ENCODE peak calls at places on chromosomes 5 and 9, in nine cellular contexts. W is cortex of kidney; C is psoas muscle; L is frontal cortex; T is Ammon's horn; J is GM12865; S is activated T-cell treated with anti-CD3 and anti-CD28 coated beads, Interleukin-2, amount 50 U/mL, for 72 hours; H is activated CD4-positive, alpha-beta T cell treated with anti-CD3 and anti-CD28 coated beads, Interleukin-2, amount 10 ng/mL, durations not matched to agents 7 days and 5 days; M is dermis blood vessel endothelial cell. E is an unnamed sample.
A peak's percentile ranks its signal among the peaks of the same experiment; 100 is the strongest.

GRCh38 chr9:94110821-94111252 is 26.6 kb downstream of the PTPDC1 start:
- DNase-seq in C (no peak), H (no peak), S (no peak), L (no peak), M (no peak), J (no peak), W (no peak), T (no peak), E (no peak)

GRCh38 chr5:164002653-164003052 is 497.2 kb downstream of the MAT2B start:
- DNase-seq in H (no peak), L (no peak), S (no peak), C (no peak), J (peak; percentile 22), W (no peak), M (peak; percentile 8), T (no peak), E (no peak)

GRCh38 chr9:108021311-108021710 is 531.7 kb upstream of the KLF4 start:
- DNase-seq in S (no peak), C (no peak), H (no peak), W (no peak), M (no peak), L (no peak), J (no peak), T (no peak), E (no peak)

GRCh38 chr9:130243015-130243881 is 22.3 kb upstream of the HMCN2 start:
- DNase-seq in J (peak; percentile 81), S (peak; percentile 85), W (no peak), L (peak; percentile 72), C (peak; percentile 78), T (peak; percentile 72), H (peak; percentile 78), M (peak; percentile 62), E (peak; percentile 81)

GRCh38 chr5:166123698-166124097 is 2167.7 kb upstream of the WWC1 start:
- DNase-seq in S (no peak), C (no peak), H (no peak), J (no peak), W (no peak), M (no peak), T (no peak), L (no peak), E (no peak)

GRCh38 chr9:131554865-131555351 is 9.6 kb downstream of the PRRT1B start:
- DNase-seq in C (no peak), T (no peak), M (no peak), J (no peak), L (no peak), W (no peak), S (no peak), H (no peak), E (no peak)

GRCh38 chr5:168390491-168390890 is 95.8 kb upstream of the RARS1 start:
- DNase-seq in J (no peak), T (no peak), M (no peak), W (no peak), S (no peak), H (no peak), C (no peak), L (no peak), E (no peak)

GRCh38 chr5:32076699-32077695 is 97.1 kb downstream of the GOLPH3 start:
- DNase-seq in C (peak; percentile 39), T (peak; percentile 77), L (peak; percentile 40), W (no peak), H (peak; percentile 64), S (peak; percentile 34), M (peak; percentile 78), J (peak; percentile 54), E (peak; percentile 43)

GRCh38 chr9:93467062-93467416 is 13.7 kb upstream of the FAM120AOS start:
- DNase-seq in L (no peak), S (no peak), M (peak; percentile 17), W (no peak), H (no peak), T (no peak), C (no peak), J (no peak), E (no peak)

GRCh38 chr9:88429595-88430430 is 41.6 kb downstream of the SPIN1 start:
- DNase-seq in H (no peak), W (no peak), C (no peak), M (peak; percentile 16), T (no peak), J (no peak), S (no peak), L (no peak), E (no peak)

GRCh38 chr5:132611965-132612364 is 46.0 kb upstream of the IL13 start:
- DNase-seq in S (no peak), L (no peak), W (no peak), T (no peak), J (no peak), C (no peak), M (no peak), H (no peak), E (no peak)

GRCh38 chr5:53438486-53439472 is 41.6 kb upstream of the FST start:
- DNase-seq in W (no peak), S (no peak), T (no peak), C (no peak), J (no peak), H (no peak), L (no peak), M (no peak), E (no peak)

GRCh38 chr5:71932649-71933338 is 174.5 kb upstream of the MAP1B start:
- DNase-seq in S (no peak), M (peak; percentile 89), W (no peak), L (no peak), C (peak; percentile 35), T (peak; percentile 70), H (no peak), J (no peak), E (no peak)

GRCh38 chr5:485113-485942 is 38.9 kb downstream of the SLC9A3 start:
- DNase-seq in L (no peak), M (no peak), W (no peak), J (no peak), S (no peak), T (no peak), C (no peak), H (no peak), E (no peak)

GRCh38 chr5:16690243-16690839 is 73.5 kb upstream of the RETREG1 start:
- DNase-seq in H (peak; percentile 35), W (no peak), J (peak; percentile 37), L (peak; percentile 49), C (no peak), S (peak; percentile 28), M (peak; percentile 80), T (peak; percentile 73), E (peak; percentile 19)

GRCh38 chr5:153883829-153884228 is 154.9 kb downstream of the FAM114A2 start:
- DNase-seq in J (no peak), L (no peak), M (no peak), H (no peak), C (no peak), T (no peak), S (no peak), W (no peak), E (no peak)

GRCh38 chr5:979100-979817 is 29.3 kb upstream of the NKD2 start:
- DNase-seq in T (no peak), W (no peak), J (no peak), S (no peak), C (no peak), H (no peak), M (no peak), L (no peak), E (no peak)

GRCh38 chr5:143896981-143897380 is 85.0 kb downstream of the HMHB1 start:
- DNase-seq in H (no peak), W (no peak), C (no peak), T (no peak), J (no peak), L (no peak), M (peak; percentile 42), S (no peak), E (no peak)

GRCh38 chr9:72193478-72193881 is 44.2 kb downstream of the GDA start:
- DNase-seq in T (no peak), H (no peak), L (no peak), J (peak; percentile 35), W (no peak), S (no peak), M (no peak), C (no peak), E (no peak)

GRCh38 chr5:35420200-35420599 is 189.9 kb upstream of the PRLR start:
- DNase-seq in M (no peak), J (no peak), T (no peak), H (no peak), L (no peak), S (no peak), C (no peak), W (no peak), E (no peak)